ENCODE peak calls at places on chromosome 11, in four cellular contexts. U is SK-N-SH, W is GM12878, A is H1. J is an unnamed sample.
A peak's percentile ranks its signal among the peaks of the same experiment; 100 is the strongest.

GRCh38 chr11:9072790-9073189 is 18.6 kb downstream of the SCUBE2 start:
- DNase-seq in U (peak; percentile 49), W (no peak), A (no peak), J (no peak)

GRCh38 chr11:77088236-77089003 is 14.2 kb upstream of the OMP start:
- DNase-seq in W (no peak), A (no peak), U (no peak), J (no peak)

GRCh38 chr11:10793470-10794255 is 15.1 kb downstream of the EIF4G2 start:
- DNase-seq in U (no peak), W (no peak), A (no peak), J (no peak)

GRCh38 chr11:2175659-2176058 is 4.0 kb upstream of the TH start:
- DNase-seq in W (no peak), U (peak; percentile 64), A (no peak), J (no peak)

GRCh38 chr11:69700278-69701140 is 3.3 kb downstream of the FGF19 start:
- DNase-seq in W (no peak), U (peak; percentile 91), A (peak; percentile 76), J (peak; percentile 66)

GRCh38 chr11:47969401-47969800 is 11.0 kb upstream of the PTPRJ start:
- DNase-seq in U (no peak), W (no peak), A (no peak), J (no peak)

GRCh38 chr11:134599180-134599810 is 187.3 kb upstream of the B3GAT1 start:
- DNase-seq in W (no peak), A (peak; percentile 30), U (no peak), J (no peak)

GRCh38 chr11:57155838-57156583 is 25.7 kb upstream of the LRRC55 start:
- DNase-seq in A (peak; percentile 48), U (peak; percentile 44), W (no peak), J (no peak)

GRCh38 chr11:133500435-133500834 is 31.9 kb downstream of the OPCML start:
- DNase-seq in W (no peak), A (peak; percentile 43), U (no peak), J (no peak)

GRCh38 chr11:9001736-9002135 is 2.1 kb downstream of the NRIP3 start:
- DNase-seq in U (no peak), W (no peak), A (no peak), J (no peak)

GRCh38 chr11:8219257-8220021 is 44.2 kb downstream of the LMO1 start:
- DNase-seq in U (peak; percentile 80), A (peak; percentile 73), W (no peak), J (peak; percentile 39)

GRCh38 chr11:70456921-70457532 is 58.7 kb downstream of the CTTN start:
- DNase-seq in U (no peak), A (no peak), W (no peak), J (peak; percentile 22)

GRCh38 chr11:12577746-12578644 is 96.2 kb upstream of the TEAD1 start:
- DNase-seq in U (no peak), A (no peak), W (no peak), J (no peak)

GRCh38 chr11:83249972-83250593 is 36.1 kb downstream of the CCDC90B start:
- DNase-seq in A (no peak), U (peak; percentile 51), W (no peak), J (peak; percentile 24)

GRCh38 chr11:91489989-91490388 is 734.6 kb upstream of the FAT3 start:
- DNase-seq in U (no peak), W (no peak), A (peak; percentile 43), J (no peak)

GRCh38 chr11:71331631-71332030 is 79.3 kb upstream of the SHANK2 start:
- DNase-seq in W (no peak), U (no peak), A (no peak), J (no peak)

GRCh38 chr11:65887026-65887722 is 1.1 kb downstream of the FIBP start:
- DNase-seq in W (no peak), A (no peak), U (no peak), J (no peak)

GRCh38 chr11:122983438-122984185 is 2.0 kb upstream of the BSX start:
- DNase-seq in A (peak; percentile 54), W (no peak), U (peak; percentile 89), J (no peak)

GRCh38 chr11:78715639-78716311 is 141.1 kb upstream of the NARS2 start:
- DNase-seq in W (no peak), A (peak; percentile 86), U (peak; percentile 72), J (peak; percentile 57)

GRCh38 chr11:126090452-126090851 is 27.8 kb upstream of the CDON start:
- DNase-seq in A (no peak), W (no peak), U (no peak), J (no peak)

GRCh38 chr11:4606231-4607015 is 1.6 kb downstream of the TRIM68 start:
- DNase-seq in U (no peak), W (no peak), A (no peak), J (no peak)
- TF ChIP-seq TCF12 in U (no peak), W (no peak), A (no peak), J (no peak)

GRCh38 chr11:73182824-73183321 is 35.2 kb upstream of the P2RY2 start:
- DNase-seq in A (no peak), U (no peak), W (no peak), J (peak; percentile 47)
- TF ChIP-seq TCF12 in A (no peak), U (no peak), W (no peak), J (no peak)

DNA sequence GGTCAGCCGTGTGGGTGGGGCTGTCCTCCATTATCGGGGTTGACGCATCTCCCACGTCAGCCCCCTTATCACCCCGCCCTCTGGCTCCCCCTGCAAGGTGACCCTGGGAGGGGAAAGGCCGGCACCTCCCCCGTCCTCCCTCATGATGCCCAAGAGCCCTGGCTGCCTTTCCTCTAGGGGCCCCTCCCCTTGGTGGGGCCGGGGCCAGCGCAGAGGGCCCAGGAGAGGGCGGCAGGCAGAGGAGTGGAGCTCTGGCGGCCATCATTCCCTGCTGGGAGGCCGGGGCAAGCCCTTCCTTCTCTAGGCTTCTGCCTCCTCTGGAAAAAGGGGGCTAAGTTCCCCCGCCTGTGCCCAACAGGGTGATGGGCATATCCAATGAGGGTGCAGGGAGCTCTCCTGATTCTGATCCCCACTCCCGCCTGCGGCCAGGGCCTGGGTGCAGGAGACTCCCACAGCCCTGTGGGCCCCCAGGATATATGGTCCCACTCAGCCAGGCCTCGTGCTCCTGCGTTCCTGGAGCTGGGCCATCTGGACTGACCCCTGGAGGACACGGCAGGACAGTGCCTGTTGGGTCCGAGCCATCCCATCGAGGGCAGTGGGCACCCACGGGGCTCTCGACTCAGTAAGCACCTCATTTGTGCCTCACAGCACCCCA is 12.3 kb downstream of the MYRF start:
- DNase-seq in A (peak; percentile 63), W (no peak), U (peak; percentile 88), J (no peak)
- TF ChIP-seq TCF12 in A (no peak), W (no peak), U (no peak), J (no peak)

GRCh38 chr11:120807414-120808150 is 216.3 kb upstream of the TBCEL start:
- DNase-seq in U (no peak), A (no peak), W (no peak), J (peak; percentile 60)
- TF ChIP-seq TCF12 in U (no peak), A (no peak), W (no peak), J (no peak)

GRCh38 chr11:119218141-119218878 is 12.2 kb downstream of the CBL start:
- DNase-seq in A (no peak), W (no peak), U (no peak), J (no peak)
- TF ChIP-seq TCF12 in A (no peak), W (no peak), U (peak; percentile 91), J (no peak)

DNA sequence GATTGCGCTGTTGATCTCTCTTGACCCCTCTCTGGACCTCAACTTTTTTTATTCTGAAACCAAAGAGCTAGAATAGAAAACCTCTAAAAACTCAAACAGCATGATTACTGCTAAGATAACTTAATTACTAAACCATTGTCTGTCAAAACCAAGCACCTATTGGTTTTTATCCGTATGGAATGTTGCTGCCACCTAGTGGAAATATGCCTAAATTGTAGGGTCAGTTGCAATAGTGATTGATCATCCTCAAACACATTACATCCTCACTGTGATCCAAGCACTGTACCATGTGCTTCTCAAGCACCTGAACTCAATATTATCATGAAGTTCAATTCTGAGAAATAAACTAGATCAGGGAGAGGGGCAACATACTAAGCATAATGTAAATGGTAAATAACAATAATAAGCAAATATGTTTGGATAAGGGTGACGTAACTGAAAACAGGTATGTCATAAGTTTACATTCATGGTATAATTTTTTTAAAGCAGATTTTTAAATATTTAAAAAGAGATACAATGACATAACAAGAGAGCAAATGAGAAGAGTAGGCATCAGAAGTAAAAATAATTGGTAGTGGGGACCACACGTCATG is 3.8 kb upstream of the OR5A2 start:
- DNase-seq in A (peak; percentile 48), W (peak; percentile 61), U (peak; percentile 34), J (peak; percentile 53)
- TF ChIP-seq TCF12 in A (no peak), W (no peak), U (no peak), J (no peak)

GRCh38 chr11:115548878-115549528 is 44.8 kb upstream of the CADM1 start:
- DNase-seq in W (no peak), A (peak; percentile 60), U (no peak), J (peak; percentile 95)
- TF ChIP-seq TCF12 in W (no peak), A (no peak), U (no peak), J (no peak)

J was measured in HepG2.